ENCODE peak calls at places on chromosomes 13 and 19, in four cellular contexts. S is GM12878, Z is K562, F is HepG2. P is an unnamed sample.

GRCh38 chr19:57210381-57210780 is 19.1 kb downstream of the ZNF264 start:
- DNase-seq in S (no peak), Z (no peak), F (no peak), P (no peak)

GRCh38 chr19:48868196-48868886 is at the start of gene PLEKHA4:
- DNase-seq in S (no peak), Z (peak), F (no peak), P (no peak)

GRCh38 chr19:30609656-30610270 is 237.6 kb downstream of the ZNF536 start:
- DNase-seq in S (no peak), Z (no peak), F (no peak), P (no peak)

GRCh38 chr19:27955484-27955883 is 1257.5 kb downstream of the UQCRFS1 start:
- DNase-seq in S (no peak), Z (no peak), F (no peak), P (no peak)

GRCh38 chr19:17751103-17751911 is at the start of gene FCHO1:
- DNase-seq in S (peak), Z (peak), F (peak), P (no peak)

GRCh38 chr13:37225414-37226047 is 120.1 kb upstream of the CSNK1A1L start:
- DNase-seq in S (no peak), Z (no peak), F (no peak), P (no peak)

GRCh38 chr13:85093808-85094207 is 705.4 kb downstream of the SLITRK6 start:
- DNase-seq in S (no peak), Z (no peak), F (no peak), P (peak)

GRCh38 chr19:58387338-58388174 is 487 bp downstream of the RPS5 start:
- DNase-seq in S (no peak), Z (peak), F (no peak), P (no peak)

GRCh38 chr19:41917676-41918075 is 10.6 kb downstream of the ERFL start:
- DNase-seq in S (no peak), Z (no peak), F (no peak), P (no peak)

GRCh38 chr19:49860716-49861100 is 6.7 kb downstream of the PNKP start:
- DNase-seq in S (no peak), Z (no peak), F (no peak), P (no peak)

GRCh38 chr13:109610517-109610916 is 175.9 kb downstream of the IRS2 start:
- DNase-seq in S (no peak), Z (peak), F (no peak), P (peak)

GRCh38 chr19:55605637-55606470 is at the start of gene ZNF865:
- DNase-seq in S (peak), Z (peak), F (peak), P (peak)

GRCh38 chr13:89571676-89572075 is 1775.8 kb upstream of the MIR17HG start:
- DNase-seq in S (no peak), Z (no peak), F (no peak), P (no peak)

GRCh38 chr19:17681505-17682125 is 6.5 kb downstream of the UNC13A start:
- DNase-seq in S (no peak), Z (peak), F (no peak), P (peak)

GRCh38 chr13:30158774-30159445 is 148.4 kb downstream of the KATNAL1 start:
- DNase-seq in S (no peak), Z (no peak), F (no peak), P (no peak)

GRCh38 chr13:20465218-20465879 is 60.3 kb downstream of the CRYL1 start:
- DNase-seq in S (no peak), Z (no peak), F (no peak), P (no peak)

GRCh38 chr19:41116261-41116660 is 2.0 kb downstream of the CYP2F1 start:
- DNase-seq in S (no peak), Z (no peak), F (no peak), P (no peak)

GRCh38 chr19:51799311-51799997 is 4.5 kb downstream of the FPR3 start:
- DNase-seq in S (no peak), Z (peak), F (peak), P (no peak)

GRCh38 chr13:75566658-75567057 is 17.1 kb downstream of the UCHL3 start:
- DNase-seq in S (no peak), Z (no peak), F (peak), P (no peak)

GRCh38 chr13:50129923-50130685 is 114.9 kb downstream of the KCNRG start:
- DNase-seq in S (no peak), Z (no peak), F (no peak), P (peak)

GRCh38 chr19:10290439-10290875 is 705 bp downstream of the ICAM5 start:
- DNase-seq in S (no peak), Z (peak), F (no peak), P (no peak)

GRCh38 chr19:35139618-35139943 is 957 bp downstream of the FXYD1 start:
- DNase-seq in S (no peak), Z (no peak), F (no peak), P (no peak)

GRCh38 chr13:23771966-23772365 is 117.2 kb downstream of the MIPEP start:
- DNase-seq in S (no peak), Z (no peak), F (no peak), P (no peak)

GRCh38 chr19:39192846-39193245 is 3.9 kb upstream of the NCCRP1 start:
- DNase-seq in S (no peak), Z (no peak), F (no peak), P (no peak)

GRCh38 chr19:42466521-42467436 is 24.0 kb upstream of the CXCL17 start:
- DNase-seq in S (no peak), Z (no peak), F (no peak), P (no peak)

GRCh38 chr19:4124638-4125037 is 716 bp upstream of the MAP2K2 start:
- DNase-seq in S (no peak), Z (peak), F (no peak), P (no peak)

GRCh38 chr13:76745246-76746200 is 140.7 kb downstream of the KCTD12 start:
- DNase-seq in S (peak), Z (no peak), F (no peak), P (no peak)

GRCh38 chr13:111949311-111949710 is 117.6 kb upstream of the SOX1 start:
- DNase-seq in S (no peak), Z (no peak), F (no peak), P (no peak)

GRCh38 chr13:48818495-48818961 is 157.2 kb upstream of the FNDC3A start:
- DNase-seq in S (no peak), Z (no peak), F (no peak), P (no peak)

GRCh38 chr13:75326173-75327131 is 155.5 kb downstream of the TBC1D4 start:
- DNase-seq in S (no peak), Z (peak), F (no peak), P (no peak)

GRCh38 chr13:49679244-49679643 is 12.0 kb downstream of the EBPL start:
- DNase-seq in S (no peak), Z (peak), F (peak), P (no peak)

GRCh38 chr19:4057913-4058695 is 8.6 kb downstream of the ZBTB7A start:
- DNase-seq in S (no peak), Z (peak), F (peak), P (no peak)

GRCh38 chr19:52527954-52528326 is 472 bp downstream of the ZNF808 start:
- DNase-seq in S (no peak), Z (peak), F (no peak), P (no peak)

DNA sequence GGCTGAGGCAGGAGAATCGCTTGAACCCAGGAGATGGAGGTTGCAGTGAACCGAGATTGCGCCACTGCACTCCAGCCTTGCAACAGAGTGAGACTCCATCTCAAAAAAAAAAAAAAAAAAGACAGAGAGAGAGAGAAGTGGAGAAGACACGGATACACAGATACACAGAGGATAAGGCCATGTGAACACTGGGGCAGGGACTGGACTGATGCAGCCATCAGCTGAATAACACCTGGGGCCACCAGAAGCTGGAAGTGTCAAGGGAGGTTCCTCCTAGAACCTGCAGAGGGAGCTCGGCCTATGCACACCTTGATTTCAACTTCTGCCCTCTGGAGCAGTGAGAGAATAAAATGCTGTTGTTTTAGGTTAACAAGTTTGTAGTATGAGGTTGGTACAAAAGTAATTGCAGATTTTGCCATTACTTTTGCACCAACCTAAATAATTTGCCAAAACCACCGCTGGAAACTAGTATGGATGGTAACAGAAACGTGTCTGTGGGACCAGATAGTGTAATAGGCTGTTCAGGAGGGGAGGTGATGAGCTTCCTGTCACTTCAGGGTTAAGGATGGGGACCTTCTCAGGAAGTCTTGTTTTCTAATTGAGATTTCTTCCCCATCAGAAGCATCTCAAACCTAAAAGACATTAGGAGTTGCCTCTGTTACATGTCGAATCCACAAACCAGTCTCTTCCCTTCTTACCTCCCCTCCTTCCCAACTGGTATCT is 36.4 kb upstream of the IGSF23 start:
- DNase-seq in S (no peak), Z (peak), F (peak), P (peak)
- TF ChIP-seq FOXM1 in S (no peak), Z (no peak), F (no peak), P (no peak)

DNA sequence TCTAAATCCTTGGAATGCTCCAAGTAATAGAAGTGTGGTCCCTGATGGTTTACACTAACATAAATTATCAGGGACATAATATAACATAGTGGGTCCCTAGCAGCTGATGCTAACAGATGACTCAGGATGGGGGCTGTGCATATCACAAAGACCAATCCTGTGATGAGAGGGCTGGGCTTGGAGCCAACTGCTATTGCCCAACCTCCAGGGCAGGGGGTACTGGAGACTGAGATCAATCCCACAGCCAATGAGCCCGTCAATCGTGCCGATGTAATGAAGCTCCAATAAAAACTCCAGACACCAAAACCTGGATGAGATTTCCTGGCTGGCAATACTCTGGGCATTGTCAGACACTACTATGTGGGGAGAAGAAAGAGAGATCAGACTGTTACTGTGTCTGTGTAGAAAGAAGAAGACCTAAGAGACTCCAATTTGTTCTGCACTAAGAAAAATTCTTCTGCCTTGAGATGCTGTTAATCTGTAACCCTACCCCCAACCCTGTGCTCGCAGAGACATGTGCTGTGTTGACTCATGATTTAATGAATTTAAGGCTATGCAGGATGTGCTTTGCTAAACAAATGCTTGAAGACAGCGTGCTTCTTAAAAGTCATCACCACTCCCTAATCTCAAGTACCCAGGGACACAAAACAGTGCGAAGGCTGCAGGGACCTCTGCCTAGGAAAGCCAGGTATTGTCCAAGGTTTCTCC is 33.4 kb downstream of the ABCC4 start:
- DNase-seq in S (no peak), Z (peak), F (peak), P (no peak)
- TF ChIP-seq FOXK2 in S (no peak), Z (no peak), F (no peak), P (no peak)

DNA sequence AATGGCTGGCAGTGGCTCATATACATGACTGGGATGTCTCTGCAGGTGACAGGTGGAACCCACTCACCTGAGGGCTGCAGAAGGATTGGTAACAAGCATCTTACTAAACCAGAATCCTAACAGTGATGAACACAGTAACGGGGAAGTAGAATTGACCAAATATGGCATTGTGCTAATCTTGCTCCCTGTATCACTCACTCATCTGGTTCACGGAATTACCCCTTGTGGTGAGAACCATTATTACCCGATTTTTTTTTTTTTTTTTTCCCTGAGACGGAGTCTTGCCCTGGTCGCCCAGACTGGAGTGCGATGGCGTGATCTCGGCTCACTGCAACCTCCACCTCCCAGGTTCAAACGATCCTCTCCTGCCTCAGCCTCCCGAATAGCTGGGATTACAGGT is 69.5 kb downstream of the PTPRS start:
- DNase-seq in S (no peak), Z (no peak), F (no peak), P (peak)
- TF ChIP-seq FOXM1 in S (no peak), Z (no peak), F (no peak), P (no peak)

GRCh38 chr19:53915000-53915399 is 5.9 kb downstream of the CACNG7 start:
- DNase-seq in S (no peak), Z (peak), F (no peak), P (peak)
- TF ChIP-seq FOXK2 in S (no peak), Z (no peak), F (no peak), P (no peak)

GRCh38 chr19:43675269-43675879 is 5.4 kb upstream of the PLAUR start:
- DNase-seq in S (peak), Z (no peak), F (no peak), P (no peak)
- TF ChIP-seq FOXM1 in S (no peak), Z (no peak), F (no peak), P (no peak)

GRCh38 chr13:44918323-44919102 is 70.8 kb downstream of the NUFIP1 start:
- DNase-seq in S (no peak), Z (peak), F (peak), P (peak)

GRCh38 chr13:44921931-44922758 is 67.1 kb downstream of the NUFIP1 start:
- DNase-seq in S (no peak), Z (no peak), F (peak), P (no peak)

GRCh38 chr13:44919103-44919804 is 70.0 kb downstream of the NUFIP1 start:
- DNase-seq in S (no peak), Z (no peak), F (no peak), P (no peak)

GRCh38 chr13:44920013-44920412 is 69.3 kb downstream of the NUFIP1 start:
- DNase-seq in S (no peak), Z (no peak), F (no peak), P (no peak)

GRCh38 chr13:44921478-44921877 is 67.8 kb downstream of the NUFIP1 start:
- DNase-seq in S (no peak), Z (no peak), F (peak), P (no peak)
- TF ChIP-seq FOXK2 in S (no peak), Z (no peak), F (no peak), P (no peak)

DNA sequence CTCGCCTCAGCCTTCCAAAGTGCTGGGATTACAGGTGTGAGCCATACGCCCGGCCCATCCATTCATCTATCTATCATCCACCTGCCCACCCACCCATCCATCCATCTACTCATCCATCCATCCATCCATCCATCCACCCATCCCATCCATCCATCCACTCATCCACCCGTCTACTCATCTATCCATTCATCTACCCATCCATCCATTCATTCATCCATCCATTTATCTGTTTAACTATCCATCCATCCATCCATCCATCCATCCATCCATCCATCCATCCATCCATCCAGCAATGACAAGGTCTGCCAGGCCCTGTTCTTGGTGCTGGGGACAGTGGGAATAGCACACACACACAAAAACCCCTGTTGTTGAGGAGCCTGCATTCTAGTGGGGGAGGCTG is 4.5 kb downstream of the VAV1 start:
- DNase-seq in S (no peak), Z (no peak), F (no peak), P (no peak)
- TF ChIP-seq FOXM1 in S (no peak), Z (no peak), F (no peak), P (no peak)

DNA sequence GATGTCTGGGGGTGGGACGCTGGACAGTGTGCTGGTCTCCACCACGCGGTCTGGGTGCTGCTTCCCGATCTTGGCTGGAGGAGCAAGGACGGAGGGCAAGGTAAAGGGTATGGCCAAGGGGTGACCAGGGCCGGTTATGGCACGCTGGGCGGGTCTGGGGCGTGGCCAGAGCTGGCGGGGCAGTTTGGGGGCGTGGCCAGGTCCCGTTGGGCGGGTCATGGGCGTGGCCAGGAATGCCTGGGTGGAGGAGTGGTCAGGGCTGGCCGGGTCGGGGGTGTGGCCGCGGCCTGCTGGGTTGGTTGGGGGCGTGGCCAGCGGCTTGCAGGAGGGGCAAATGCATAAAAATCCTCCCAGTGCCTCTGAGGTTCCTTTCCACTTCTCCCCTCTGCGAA is 19.2 kb downstream of the GPX4 start:
- DNase-seq in S (no peak), Z (peak), F (peak), P (peak)
- TF ChIP-seq FOXK2 in S (no peak), Z (no peak), F (no peak), P (no peak)

DNA sequence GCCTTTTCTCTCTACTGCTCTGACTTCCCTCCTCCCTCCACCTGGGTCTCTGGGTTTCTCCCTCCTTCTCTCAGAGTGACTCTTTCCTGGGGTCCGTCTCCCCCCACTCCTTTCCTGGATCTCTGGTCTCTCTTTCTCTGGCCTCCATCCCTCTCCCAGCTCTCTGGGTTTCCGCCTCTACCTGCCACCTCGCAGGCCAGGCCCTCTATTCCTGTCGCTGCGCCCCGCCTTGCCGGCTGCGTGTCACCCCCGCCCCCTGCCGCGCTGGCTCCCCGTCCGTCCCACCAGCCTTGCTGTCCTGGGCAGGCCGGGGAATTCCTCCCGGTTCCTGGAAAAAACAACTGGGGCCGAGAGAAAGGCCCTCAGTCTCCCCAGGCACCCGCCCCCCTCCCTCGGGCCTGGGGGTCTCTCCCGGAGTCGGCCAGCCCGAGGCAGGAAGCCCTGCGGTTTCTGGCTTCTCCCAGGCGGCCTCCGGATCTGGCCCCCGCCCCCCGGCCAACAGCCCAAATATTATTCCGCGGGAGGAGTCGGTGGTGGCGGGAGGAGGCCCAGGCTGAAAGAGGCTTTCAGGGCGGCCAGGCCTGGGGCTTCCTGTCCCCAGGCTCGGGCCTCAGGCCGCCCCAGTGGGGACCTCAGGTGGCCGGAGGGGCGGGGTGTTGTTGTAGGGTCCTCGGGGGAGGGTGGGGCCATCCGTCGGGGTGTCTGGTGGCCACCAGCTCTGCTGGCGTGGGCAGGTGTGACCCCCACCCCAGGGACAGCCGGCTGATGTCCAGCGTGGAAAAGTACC is 9.3 kb downstream of the IRF2BP1 start:
- DNase-seq in S (no peak), Z (peak), F (peak), P (no peak)
- TF ChIP-seq FOXM1 in S (no peak), Z (no peak), F (no peak), P (no peak)